ENCODE peak calls at places on chromosome 20, in four cellular contexts. Z is GM12878, R is K562, V is WTC11. T is an unnamed sample.
A peak's percentile ranks its signal among the peaks of the same experiment; 100 is the strongest.

GRCh38 chr20:19122395-19122794 is 90.0 kb upstream of the SLC24A3 start:
- DNase-seq in Z (no peak), R (no peak), V (no peak), T (no peak)

GRCh38 chr20:5687884-5688283 is 62.3 kb upstream of the SHLD1 start:
- DNase-seq in V (no peak), R (no peak), Z (no peak), T (no peak)

GRCh38 chr20:42027746-42028268 is 409.6 kb upstream of the CHD6 start:
- DNase-seq in R (no peak), Z (no peak), V (no peak), T (peak; percentile 38)

GRCh38 chr20:46994341-46994740 is 99.7 kb downstream of the EYA2 start:
- DNase-seq in R (no peak), V (no peak), Z (peak; percentile 69), T (no peak)

GRCh38 chr20:9829835-9830234 is 9.0 kb downstream of the PAK5 start:
- DNase-seq in R (no peak), V (peak; percentile 43), Z (no peak), T (no peak)

GRCh38 chr20:32979201-32979998 is 24.8 kb downstream of the SUN5 start:
- DNase-seq in V (no peak), R (no peak), Z (no peak), T (no peak)

GRCh38 chr20:23753194-23753548 is 2.4 kb upstream of the CST1 start:
- DNase-seq in V (no peak), Z (no peak), R (no peak), T (no peak)

GRCh38 chr20:41150664-41151063 is 13.3 kb downstream of the PLCG1 start:
- DNase-seq in V (no peak), R (peak; percentile 78), Z (no peak), T (no peak)

GRCh38 chr20:64142546-64142945 is 21.7 kb upstream of the MYT1 start:
- DNase-seq in R (no peak), Z (no peak), V (peak; percentile 6), T (peak; percentile 8)

GRCh38 chr20:33991498-33991897 is 2.2 kb upstream of the RALY start:
- DNase-seq in Z (no peak), V (no peak), R (no peak), T (no peak)

GRCh38 chr20:36331182-36331581 is 25.0 kb downstream of the DLGAP4 start:
- DNase-seq in V (no peak), R (no peak), Z (no peak), T (no peak)

GRCh38 chr20:9912858-9913434 is 74.1 kb upstream of the PAK5 start:
- DNase-seq in Z (no peak), R (peak; percentile 18), V (peak; percentile 43), T (peak; percentile 50)

GRCh38 chr20:33313686-33314314 is 30.8 kb downstream of the BPIFB1 start:
- DNase-seq in R (no peak), Z (no peak), V (no peak), T (no peak)

GRCh38 chr20:13085275-13085674 is 76.5 kb downstream of the SPTLC3 start:
- DNase-seq in R (no peak), V (no peak), Z (no peak), T (no peak)

GRCh38 chr20:5113615-5113986 is 6.2 kb downstream of the PCNA start:
- DNase-seq in V (no peak), Z (no peak), R (no peak), T (no peak)

GRCh38 chr20:43751167-43752050 is 24.6 kb upstream of the GTSF1L start:
- DNase-seq in V (no peak), Z (peak; percentile 99), R (no peak), T (no peak)

GRCh38 chr20:52748235-52748950 is 223.8 kb upstream of the TSHZ2 start:
- DNase-seq in V (no peak), R (no peak), Z (no peak), T (peak; percentile 7)

GRCh38 chr20:53028337-53029007 is 56.3 kb downstream of the TSHZ2 start:
- DNase-seq in R (no peak), Z (no peak), V (no peak), T (no peak)

GRCh38 chr20:47583551-47583950 is 81.9 kb downstream of the NCOA3 start:
- DNase-seq in V (no peak), Z (no peak), R (no peak), T (no peak)

GRCh38 chr20:62039738-62040137 is 25.9 kb downstream of the TAF4 start:
- DNase-seq in Z (peak; percentile 12), R (no peak), V (no peak), T (no peak)

GRCh38 chr20:8721098-8721497 is 347.8 kb upstream of the PLCB4 start:
- DNase-seq in R (no peak), Z (peak; percentile 7), V (peak; percentile 40), T (peak; percentile 42)

GRCh38 chr20:54477556-54477955 is 2.2 kb downstream of the DOK5 start:
- DNase-seq in R (no peak), V (no peak), Z (no peak), T (no peak)

GRCh38 chr20:23918101-23918862 is 38.7 kb upstream of the CST5 start:
- DNase-seq in R (no peak), Z (no peak), V (no peak), T (no peak)

GRCh38 chr20:45341939-45342862 is 6.0 kb downstream of the SDC4 start:
- DNase-seq in Z (no peak), V (peak; percentile 82), R (peak; percentile 58), T (peak; percentile 79)

GRCh38 chr20:438581-439469 is 23.5 kb downstream of the TBC1D20 start:
- DNase-seq in R (no peak), Z (peak; percentile 13), V (no peak), T (no peak)

GRCh38 chr20:24637941-24638340 is 168.5 kb downstream of the SYNDIG1 start:
- DNase-seq in Z (no peak), R (no peak), V (no peak), T (no peak)

DNA sequence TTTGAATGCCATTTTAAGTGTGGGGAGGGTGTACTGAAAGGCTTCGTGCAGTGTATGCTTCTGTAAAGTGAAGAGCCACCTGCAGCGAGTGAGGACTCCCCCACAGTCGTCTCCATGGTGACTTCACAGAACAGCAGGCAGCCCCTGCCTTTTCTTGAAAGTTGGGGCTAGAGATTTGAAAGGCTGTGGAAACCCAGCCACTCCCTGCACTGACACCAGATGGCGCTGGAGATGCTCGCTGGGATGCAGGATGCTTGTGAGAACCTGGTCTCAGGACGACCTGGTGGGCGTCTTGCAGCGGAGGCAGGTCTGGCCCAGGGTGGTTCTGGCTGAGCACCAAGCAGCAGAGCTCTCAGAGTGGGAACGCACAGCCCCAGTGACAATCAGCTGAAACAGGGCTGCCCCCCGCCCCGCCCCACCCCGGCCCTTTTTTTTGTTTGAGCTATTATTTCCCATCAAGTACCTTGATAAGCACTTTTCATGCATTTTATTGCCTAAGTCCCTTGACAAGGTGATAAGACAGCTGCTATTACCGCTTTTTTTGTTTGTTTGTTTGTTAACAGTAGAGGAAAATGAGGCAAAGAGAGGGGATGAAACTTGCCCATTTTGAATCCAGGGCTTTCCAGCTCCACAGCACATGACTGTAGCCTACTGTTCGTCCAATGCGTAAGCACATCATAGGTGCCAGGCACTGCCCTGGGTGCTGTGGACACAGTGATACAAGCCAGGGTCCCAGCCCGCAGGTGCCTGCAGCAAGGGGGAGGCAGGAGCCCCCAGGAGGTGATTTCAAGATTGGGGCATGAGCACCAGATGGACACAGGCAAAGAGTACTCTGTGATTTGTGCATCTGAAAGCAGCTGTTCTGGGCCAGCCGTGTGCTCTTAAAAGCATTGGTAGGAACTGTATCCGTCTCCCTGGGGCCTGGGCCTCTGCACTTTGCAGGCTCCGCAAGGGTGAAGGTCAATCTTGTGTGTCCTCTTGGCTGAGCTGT is 150.1 kb downstream of the SYCP2 start:
- DNase-seq in Z (no peak), V (peak; percentile 87), R (peak; percentile 66), T (peak; percentile 82)
- TF ChIP-seq USF1 in Z (no peak), V (no peak), R (no peak), T (no peak)

GRCh38 chr20:20528896-20529295 is 161.0 kb downstream of the INSM1 start:
- DNase-seq in R (no peak), V (no peak), Z (no peak), T (no peak)

GRCh38 chr20:20527661-20528060 is 159.8 kb downstream of the INSM1 start:
- DNase-seq in V (no peak), Z (no peak), R (no peak), T (no peak)

GRCh38 chr20:20529597-20529996 is 161.7 kb downstream of the INSM1 start:
- DNase-seq in R (no peak), V (no peak), Z (no peak), T (no peak)

GRCh38 chr20:20525214-20525613 is 157.3 kb downstream of the INSM1 start:
- DNase-seq in R (no peak), V (no peak), Z (no peak), T (no peak)

GRCh38 chr20:20525756-20526155 is 157.9 kb downstream of the INSM1 start:
- DNase-seq in R (no peak), Z (no peak), V (no peak), T (no peak)
- TF ChIP-seq USF1 in R (no peak), Z (no peak), V (no peak), T (no peak)

GRCh38 chr20:38178581-38178980 is 13.5 kb upstream of the TGM2 start:
- DNase-seq in V (no peak), R (no peak), Z (no peak), T (no peak)

GRCh38 chr20:38179846-38180245 is 14.8 kb upstream of the TGM2 start:
- DNase-seq in V (no peak), R (no peak), Z (no peak), T (no peak)

GRCh38 chr20:38181207-38181693 is 16.2 kb upstream of the TGM2 start:
- DNase-seq in Z (peak; percentile 62), R (no peak), V (no peak), T (no peak)

GRCh38 chr20:38181971-38182370 is 16.9 kb upstream of the TGM2 start:
- DNase-seq in R (no peak), V (no peak), Z (no peak), T (no peak)

DNA sequence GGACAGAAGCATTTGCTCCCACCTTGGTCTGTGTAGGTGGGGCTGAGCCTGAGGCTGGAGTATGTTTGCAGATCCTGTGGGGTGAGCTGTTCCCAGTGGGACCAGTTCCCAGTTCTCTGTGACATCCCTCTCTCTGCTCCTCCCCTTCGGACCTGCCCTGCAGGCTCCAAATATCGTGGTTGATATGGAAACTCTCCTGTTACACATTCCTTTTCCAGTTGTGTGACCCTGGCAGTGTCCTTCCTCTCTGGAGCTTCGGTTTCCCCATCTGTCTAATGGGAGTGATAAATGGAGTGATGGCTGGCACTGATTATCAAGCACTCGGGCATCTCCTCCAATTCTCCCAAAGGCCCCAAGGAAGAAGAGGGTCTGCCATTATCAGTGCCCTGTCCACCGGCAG is 15.7 kb upstream of the TGM2 start:
- DNase-seq in R (no peak), V (no peak), Z (no peak), T (no peak)
- TF ChIP-seq USF1 in R (no peak), V (no peak), Z (no peak), T (no peak)

GRCh38 chr20:7703436-7703835 is 236.8 kb downstream of the HAO1 start:
- DNase-seq in Z (no peak), V (no peak), R (no peak), T (no peak)
- TF ChIP-seq USF1 in Z (no peak), V (no peak), R (no peak), T (no peak)

GRCh38 chr20:2691127-2691526 is 1.5 kb upstream of the EBF4 start:
- DNase-seq in Z (no peak), V (no peak), R (no peak), T (no peak)
- TF ChIP-seq USF1 in Z (no peak), V (no peak), R (no peak), T (no peak)